ENCODE peak calls at places on chromosomes 11 and 22, in eight cellular contexts. K is omental fat pad; Q is SJSA1; M is SK-N-DZ; L is AG09309; J is adipocyte; Y is activated CD4-positive, alpha-beta T cell treated with anti-CD3 and anti-CD28 coated beads for 48 hours; W is dorsolateral prefrontal cortex. Z is an unnamed sample.

GRCh38 chr11:46553746-46554204 is 40.0 kb downstream of the AMBRA1 start:
- DNase-seq in K (no peak), Q (no peak), M (no peak), L (no peak), J (no peak), Y (no peak), W (no peak), Z (peak)

GRCh38 chr11:17600316-17601205 is 53.5 kb downstream of the OTOG start:
- DNase-seq in K (no peak), Q (no peak), M (no peak), L (no peak), J (no peak), Y (no peak), W (no peak), Z (no peak)

GRCh38 chr22:47019012-47019790 is 256.8 kb downstream of the TBC1D22A start:
- DNase-seq in K (no peak), Q (no peak), M (no peak), L (no peak), J (no peak), Y (no peak), W (no peak), Z (no peak)

GRCh38 chr11:1351278-1351937 is 38.3 kb upstream of the BRSK2 start:
- DNase-seq in K (no peak), Q (no peak), M (peak), L (no peak), J (no peak), Y (peak), W (no peak), Z (no peak)

GRCh38 chr11:114610550-114610949 is 15.0 kb upstream of the NXPE4 start:
- DNase-seq in K (no peak), Q (no peak), M (no peak), L (no peak), J (no peak), Y (no peak), W (no peak), Z (no peak)

GRCh38 chr22:41810022-41810421 is 9.5 kb downstream of the CCDC134 start:
- DNase-seq in K (no peak), Q (no peak), M (no peak), L (no peak), J (no peak), Y (no peak), W (no peak), Z (no peak)

GRCh38 chr11:128210148-128210940 is 377.0 kb downstream of the ETS1 start:
- DNase-seq in K (no peak), Q (peak), M (no peak), L (peak), J (peak), Y (no peak), W (no peak), Z (peak)

GRCh38 chr11:117535201-117535869 is 207.7 kb downstream of the CEP164 start:
- DNase-seq in K (peak), Q (no peak), M (no peak), L (no peak), J (no peak), Y (no peak), W (peak), Z (no peak)

GRCh38 chr11:118892515-118892914 is 8.8 kb downstream of the CXCR5 start:
- DNase-seq in K (no peak), Q (no peak), M (no peak), L (no peak), J (no peak), Y (no peak), W (no peak), Z (no peak)

GRCh38 chr22:32880906-32881596 is 79.5 kb downstream of the TIMP3 start:
- DNase-seq in K (no peak), Q (no peak), M (peak), L (no peak), J (peak), Y (peak), W (no peak), Z (no peak)

GRCh38 chr11:126345759-126346585 is 9.5 kb upstream of the ST3GAL4 start:
- DNase-seq in K (peak), Q (no peak), M (no peak), L (peak), J (peak), Y (peak), W (no peak), Z (peak)

GRCh38 chr22:20946080-20946986 is 20.7 kb upstream of the AIFM3 start:
- DNase-seq in K (no peak), Q (no peak), M (no peak), L (no peak), J (peak), Y (no peak), W (no peak), Z (no peak)

GRCh38 chr11:113286001-113286400 is 28.4 kb upstream of the TTC12 start:
- DNase-seq in K (no peak), Q (no peak), M (no peak), L (no peak), J (no peak), Y (no peak), W (no peak), Z (no peak)

GRCh38 chr11:6745465-6746015 is 26.2 kb downstream of the OR2AG2 start:
- DNase-seq in K (no peak), Q (no peak), M (no peak), L (no peak), J (no peak), Y (no peak), W (no peak), Z (no peak)

GRCh38 chr11:103450241-103450640 is 341.0 kb downstream of the DYNC2H1 start:
- DNase-seq in K (no peak), Q (no peak), M (no peak), L (no peak), J (no peak), Y (no peak), W (no peak), Z (peak)

GRCh38 chr11:13143486-13144297 is 133.9 kb upstream of the BMAL1 start:
- DNase-seq in K (no peak), Q (no peak), M (no peak), L (no peak), J (no peak), Y (no peak), W (no peak), Z (no peak)

GRCh38 chr22:35349704-35350538 is 31.0 kb upstream of the HMOX1 start:
- DNase-seq in K (no peak), Q (no peak), M (peak), L (no peak), J (peak), Y (no peak), W (no peak), Z (peak)

GRCh38 chr11:680970-681369 is 14.1 kb downstream of the DEAF1 start:
- DNase-seq in K (no peak), Q (no peak), M (no peak), L (no peak), J (no peak), Y (no peak), W (no peak), Z (no peak)

GRCh38 chr11:111851636-111852035 is 19.7 kb downstream of the ALG9 start:
- DNase-seq in K (no peak), Q (no peak), M (no peak), L (no peak), J (peak), Y (no peak), W (no peak), Z (peak)

GRCh38 chr11:47532597-47533213 is 20.2 kb downstream of the CELF1 start:
- DNase-seq in K (no peak), Q (no peak), M (no peak), L (no peak), J (peak), Y (no peak), W (no peak), Z (no peak)

GRCh38 chr11:70882716-70883085 is 369.7 kb downstream of the SHANK2 start:
- DNase-seq in K (no peak), Q (no peak), M (no peak), L (no peak), J (no peak), Y (no peak), W (no peak), Z (no peak)

GRCh38 chr11:115222218-115222862 is 281.9 kb downstream of the CADM1 start:
- DNase-seq in K (no peak), Q (peak), M (no peak), L (peak), J (no peak), Y (peak), W (no peak), Z (no peak)

GRCh38 chr11:33016654-33017053 is 976 bp downstream of the DEPDC7 start:
- DNase-seq in K (no peak), Q (no peak), M (no peak), L (no peak), J (no peak), Y (no peak), W (no peak), Z (no peak)

GRCh38 chr22:42434748-42435425 is 2.7 kb upstream of the NFAM1 start:
- DNase-seq in K (no peak), Q (no peak), M (no peak), L (no peak), J (no peak), Y (no peak), W (no peak), Z (no peak)

GRCh38 chr11:73344191-73344607 is 32.0 kb upstream of the RELT start:
- DNase-seq in K (no peak), Q (no peak), M (no peak), L (no peak), J (no peak), Y (no peak), W (peak), Z (no peak)